ENCODE peak calls at places on chromosomes 7 and 10, in nine cellular contexts. H is fibroblast of mammary gland; J is GM12865; G is thoracic aorta; N is choroid plexus epithelial cell; W is RWPE1; S is A549; M is CD8-positive, alpha-beta T cell; Z is astrocyte of the spinal cord. U is an unnamed sample.

GRCh38 chr7:109901916-109902315 is 1189.0 kb upstream of the LRRN3 start:
- DNase-seq in H (peak; percentile 25), J (no peak), G (no peak), N (no peak), W (no peak), S (no peak), M (no peak), Z (peak; percentile 35), U (no peak)

GRCh38 chr10:69851306-69851705 is 49.6 kb downstream of the COL13A1 start:
- DNase-seq in H (no peak), J (no peak), G (no peak), N (no peak), W (no peak), S (no peak), M (no peak), Z (peak; percentile 51), U (no peak)

GRCh38 chr7:135190703-135191102 is 20.2 kb upstream of the CYREN start:
- DNase-seq in H (no peak), J (no peak), G (no peak), N (no peak), W (no peak), S (no peak), M (no peak), Z (no peak), U (no peak)

GRCh38 chr10:103284170-103284569 is 7.2 kb downstream of the INA start:
- DNase-seq in H (peak; percentile 75), J (no peak), G (no peak), N (peak; percentile 66), W (peak; percentile 68), S (no peak), M (no peak), Z (no peak), U (no peak)

GRCh38 chr10:60964257-60965235 is 20.6 kb upstream of the RHOBTB1 start:
- DNase-seq in H (peak; percentile 88), J (peak; percentile 59), G (peak; percentile 3), N (peak; percentile 92), W (peak; percentile 80), S (peak; percentile 65), M (no peak), Z (peak; percentile 92), U (peak; percentile 27)

GRCh38 chr7:139743267-139743966 is 34.4 kb downstream of the HIPK2 start:
- DNase-seq in H (no peak), J (no peak), G (no peak), N (no peak), W (no peak), S (no peak), M (no peak), Z (no peak), U (no peak)

GRCh38 chr10:4656576-4657194 is 169.3 kb upstream of the AKR1E2 start:
- DNase-seq in H (peak; percentile 86), J (peak; percentile 52), G (no peak), N (peak; percentile 83), W (peak; percentile 36), S (peak; percentile 34), M (no peak), Z (peak; percentile 82), U (peak; percentile 22)

GRCh38 chr7:13602036-13602435 is 387.4 kb downstream of the ETV1 start:
- DNase-seq in H (no peak), J (no peak), G (no peak), N (no peak), W (no peak), S (no peak), M (no peak), Z (no peak), U (no peak)

GRCh38 chr7:77679608-77680007 is 16.7 kb upstream of the RSBN1L start:
- DNase-seq in H (no peak), J (no peak), G (no peak), N (no peak), W (no peak), S (no peak), M (no peak), Z (no peak), U (no peak)

GRCh38 chr7:37354661-37355131 is 94.0 kb downstream of the ELMO1 start:
- DNase-seq in H (peak; percentile 63), J (peak; percentile 72), G (peak; percentile 57), N (peak; percentile 30), W (no peak), S (no peak), M (no peak), Z (peak; percentile 6), U (no peak)

GRCh38 chr7:6530626-6531491 is 20.4 kb downstream of the GRID2IP start:
- DNase-seq in H (no peak), J (peak; percentile 59), G (no peak), N (no peak), W (no peak), S (no peak), M (peak; percentile 54), Z (no peak), U (peak; percentile 30)

GRCh38 chr10:33238643-33239042 is 95.8 kb downstream of the NRP1 start:
- DNase-seq in H (peak; percentile 91), J (no peak), G (no peak), N (peak; percentile 76), W (peak; percentile 21), S (peak; percentile 21), M (no peak), Z (peak; percentile 82), U (no peak)

GRCh38 chr10:21525367-21526183 is at the start of gene SKIDA1:
- DNase-seq in H (peak; percentile 93), J (peak; percentile 82), G (peak; percentile 28), N (peak; percentile 97), W (peak; percentile 80), S (peak; percentile 69), M (peak; percentile 13), Z (peak; percentile 95), U (peak; percentile 54)

GRCh38 chr7:128365432-128365831 is 3.9 kb upstream of the PRRT4 start:
- DNase-seq in H (no peak), J (no peak), G (no peak), N (no peak), W (no peak), S (no peak), M (no peak), Z (no peak), U (no peak)

GRCh38 chr7:116236020-116236630 is 25.8 kb downstream of the TES start:
- DNase-seq in H (peak; percentile 70), J (peak; percentile 64), G (peak; percentile 21), N (peak; percentile 79), W (peak; percentile 35), S (peak; percentile 31), M (peak; percentile 28), Z (peak; percentile 71), U (no peak)

GRCh38 chr7:115297651-115298050 is 375.8 kb downstream of the MDFIC start:
- DNase-seq in H (peak; percentile 65), J (no peak), G (no peak), N (peak; percentile 91), W (peak; percentile 62), S (peak; percentile 28), M (no peak), Z (peak; percentile 76), U (no peak)

GRCh38 chr7:45709168-45710034 is 135.2 kb downstream of the ADCY1 start:
- DNase-seq in H (peak; percentile 70), J (no peak), G (no peak), N (no peak), W (no peak), S (no peak), M (no peak), Z (no peak), U (peak; percentile 1)

GRCh38 chr10:18566177-18566576 is 85.2 kb downstream of the NSUN6 start:
- DNase-seq in H (no peak), J (no peak), G (no peak), N (no peak), W (no peak), S (no peak), M (no peak), Z (no peak), U (no peak)

GRCh38 chr10:95820363-95820762 is 64.4 kb downstream of the ENTPD1 start:
- DNase-seq in H (no peak), J (peak; percentile 65), G (no peak), N (no peak), W (no peak), S (no peak), M (no peak), Z (no peak), U (no peak)
- TF ChIP-seq CTCF in H (no peak), J (no peak), G (no peak), N (no peak), W (no peak), S (no peak), M (no peak), Z (no peak), U (no peak)

DNA sequence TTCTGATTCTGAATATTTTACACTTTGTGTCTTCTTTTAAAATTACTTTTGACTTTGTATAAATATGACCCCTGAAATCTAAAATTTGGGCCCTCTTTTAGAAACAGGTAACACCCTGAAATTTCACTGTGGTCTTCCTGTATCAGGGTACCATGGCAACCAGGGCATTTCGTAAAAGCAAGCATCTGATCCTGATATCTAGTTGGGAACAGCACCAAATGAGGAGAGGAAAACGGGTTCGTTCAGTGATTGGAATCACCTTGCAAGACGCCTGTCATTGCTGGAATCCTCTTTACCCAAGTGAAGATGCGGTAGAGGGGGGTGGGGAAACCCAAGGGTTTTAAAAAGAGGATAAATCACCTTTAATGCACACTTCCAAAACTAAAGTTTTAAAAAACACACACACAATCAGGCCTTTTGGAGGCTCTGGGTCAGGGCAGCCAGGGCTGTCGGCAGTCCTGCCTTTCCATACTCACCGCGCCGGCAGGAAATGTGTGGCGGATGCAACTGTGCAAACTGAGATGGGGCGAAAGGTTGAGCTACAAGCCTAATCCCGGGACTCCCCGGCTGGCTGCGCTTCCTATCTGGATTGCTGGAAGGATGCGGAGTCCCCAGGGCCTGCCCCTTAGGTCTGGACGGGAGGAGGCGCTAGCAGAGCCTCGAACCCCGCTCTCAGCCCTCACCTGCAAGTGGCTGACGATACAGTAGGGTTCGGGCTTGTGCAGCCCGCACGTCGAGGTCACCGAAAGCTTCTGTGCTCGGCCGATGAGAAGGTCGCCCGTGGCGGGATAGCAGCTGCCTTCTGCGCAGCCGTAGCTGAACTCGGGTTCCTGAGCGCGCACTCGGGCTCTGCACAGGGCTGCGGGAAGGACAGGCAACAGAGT is 1.8 kb downstream of the LAMB1 start:
- DNase-seq in H (peak; percentile 55), J (no peak), G (no peak), N (peak; percentile 56), W (no peak), S (peak; percentile 47), M (no peak), Z (peak; percentile 55), U (no peak)
- TF ChIP-seq CTCF in H (peak; percentile 19), J (no peak), G (no peak), N (peak; percentile 40), W (peak; percentile 47), S (peak; percentile 45), M (no peak), Z (peak; percentile 38), U (no peak)

DNA sequence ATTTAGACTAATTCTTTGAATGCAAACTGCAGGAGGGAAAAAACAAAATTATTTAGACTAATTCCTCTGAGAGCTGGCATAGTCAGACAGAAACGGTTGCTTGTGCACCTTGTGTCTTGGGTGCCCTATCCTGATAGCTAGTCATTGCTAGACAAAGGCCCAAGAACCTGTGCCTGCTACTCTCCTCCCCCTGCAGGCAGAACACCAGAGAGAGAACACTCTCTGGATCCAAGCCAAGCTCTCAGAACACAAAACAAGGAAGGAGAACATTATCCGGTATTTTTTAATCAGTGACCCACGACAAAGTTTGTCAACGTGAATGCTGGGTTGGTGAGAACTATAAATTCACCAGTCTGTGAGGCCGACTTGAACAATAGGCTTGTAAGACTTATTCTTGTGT is 18.9 kb upstream of the PPP1R9A start:
- DNase-seq in H (peak; percentile 29), J (peak; percentile 14), G (no peak), N (peak; percentile 64), W (peak; percentile 14), S (peak; percentile 21), M (no peak), Z (peak; percentile 11), U (no peak)
- TF ChIP-seq CTCF in H (peak; percentile 22), J (no peak), G (no peak), N (peak; percentile 66), W (no peak), S (no peak), M (no peak), Z (peak; percentile 40), U (no peak)

GRCh38 chr10:6473430-6473829 is 106.6 kb downstream of the PRKCQ start:
- DNase-seq in H (no peak), J (peak; percentile 23), G (no peak), N (no peak), W (no peak), S (no peak), M (peak; percentile 18), Z (no peak), U (peak; percentile 31)
- TF ChIP-seq CTCF in H (no peak), J (no peak), G (no peak), N (no peak), W (no peak), S (no peak), M (peak; percentile 34), Z (no peak), U (peak; percentile 34)

U was measured in natural killer cell.